ENCODE peak calls at places on chromosomes 7 and 10, in nine cellular contexts. One of them, this sample, is unnamed.

GRCh38 chr7:81256991-81257390 is 338.1 kb upstream of the SEMA3C start:
- DNase-seq in activated T-cell treated with anti-CD3 and anti-CD28 coated beads for 1 hour: no peak
- DNase-seq in nephron progenitor cell: no peak
- DNase-seq in HuH-7.5: no peak
- DNase-seq in CD4-positive, alpha-beta memory T cell: no peak
- DNase-seq in tibial artery: no peak
- DNase-seq in foreskin melanocyte: no peak
- DNase-seq in stimulated activated CD4-positive, alpha-beta T cell treated with anti-CD3 and anti-CD28 coated beads, Interleukin-12 subunit alpha, Interleukin-12 subunit beta, amount 100 ng/mL, for 48 hours: no peak
- DNase-seq in astrocyte of the hippocampus: no peak
- DNase-seq in this sample: no peak

GRCh38 chr10:118238573-118239240 is 103.4 kb downstream of the FAM204A start:
- DNase-seq in activated T-cell treated with anti-CD3 and anti-CD28 coated beads for 1 hour: no peak
- DNase-seq in nephron progenitor cell: no peak
- DNase-seq in HuH-7.5: no peak
- DNase-seq in CD4-positive, alpha-beta memory T cell: no peak
- DNase-seq in tibial artery: no peak
- DNase-seq in foreskin melanocyte: no peak
- DNase-seq in stimulated activated CD4-positive, alpha-beta T cell treated with anti-CD3 and anti-CD28 coated beads, Interleukin-12 subunit alpha, Interleukin-12 subunit beta, amount 100 ng/mL, for 48 hours: no peak
- DNase-seq in astrocyte of the hippocampus: peak; percentile 51
- DNase-seq in this sample: no peak

GRCh38 chr10:89481662-89482061 is 53.7 kb downstream of the SLC16A12 start:
- DNase-seq in activated T-cell treated with anti-CD3 and anti-CD28 coated beads for 1 hour: no peak
- DNase-seq in nephron progenitor cell: no peak
- DNase-seq in HuH-7.5: no peak
- DNase-seq in CD4-positive, alpha-beta memory T cell: no peak
- DNase-seq in tibial artery: no peak
- DNase-seq in foreskin melanocyte: peak; percentile 89
- DNase-seq in stimulated activated CD4-positive, alpha-beta T cell treated with anti-CD3 and anti-CD28 coated beads, Interleukin-12 subunit alpha, Interleukin-12 subunit beta, amount 100 ng/mL, for 48 hours: no peak
- DNase-seq in astrocyte of the hippocampus: peak; percentile 82
- DNase-seq in this sample: no peak

GRCh38 chr10:118927317-118927716 is 102.2 kb upstream of the NANOS1 start:
- DNase-seq in activated T-cell treated with anti-CD3 and anti-CD28 coated beads for 1 hour: no peak
- DNase-seq in nephron progenitor cell: no peak
- DNase-seq in HuH-7.5: no peak
- DNase-seq in CD4-positive, alpha-beta memory T cell: no peak
- DNase-seq in tibial artery: no peak
- DNase-seq in foreskin melanocyte: no peak
- DNase-seq in stimulated activated CD4-positive, alpha-beta T cell treated with anti-CD3 and anti-CD28 coated beads, Interleukin-12 subunit alpha, Interleukin-12 subunit beta, amount 100 ng/mL, for 48 hours: no peak
- DNase-seq in astrocyte of the hippocampus: no peak
- DNase-seq in this sample: no peak

GRCh38 chr10:98855403-98856189 is 380.1 kb downstream of the HPSE2 start:
- DNase-seq in activated T-cell treated with anti-CD3 and anti-CD28 coated beads for 1 hour: no peak
- DNase-seq in nephron progenitor cell: no peak
- DNase-seq in HuH-7.5: no peak
- DNase-seq in CD4-positive, alpha-beta memory T cell: no peak
- DNase-seq in tibial artery: no peak
- DNase-seq in foreskin melanocyte: no peak
- DNase-seq in stimulated activated CD4-positive, alpha-beta T cell treated with anti-CD3 and anti-CD28 coated beads, Interleukin-12 subunit alpha, Interleukin-12 subunit beta, amount 100 ng/mL, for 48 hours: no peak
- DNase-seq in astrocyte of the hippocampus: no peak
- DNase-seq in this sample: no peak

GRCh38 chr7:82343716-82344115 is 99.9 kb downstream of the CACNA2D1 start:
- DNase-seq in activated T-cell treated with anti-CD3 and anti-CD28 coated beads for 1 hour: no peak
- DNase-seq in nephron progenitor cell: no peak
- DNase-seq in HuH-7.5: no peak
- DNase-seq in CD4-positive, alpha-beta memory T cell: no peak
- DNase-seq in tibial artery: no peak
- DNase-seq in foreskin melanocyte: no peak
- DNase-seq in stimulated activated CD4-positive, alpha-beta T cell treated with anti-CD3 and anti-CD28 coated beads, Interleukin-12 subunit alpha, Interleukin-12 subunit beta, amount 100 ng/mL, for 48 hours: no peak
- DNase-seq in astrocyte of the hippocampus: no peak
- DNase-seq in this sample: no peak

GRCh38 chr7:106313966-106314365 is 29.2 kb upstream of the NAMPT start:
- DNase-seq in activated T-cell treated with anti-CD3 and anti-CD28 coated beads for 1 hour: no peak
- DNase-seq in nephron progenitor cell: no peak
- DNase-seq in HuH-7.5: no peak
- DNase-seq in CD4-positive, alpha-beta memory T cell: no peak
- DNase-seq in tibial artery: no peak
- DNase-seq in foreskin melanocyte: no peak
- DNase-seq in stimulated activated CD4-positive, alpha-beta T cell treated with anti-CD3 and anti-CD28 coated beads, Interleukin-12 subunit alpha, Interleukin-12 subunit beta, amount 100 ng/mL, for 48 hours: no peak
- DNase-seq in astrocyte of the hippocampus: no peak
- DNase-seq in this sample: no peak

GRCh38 chr7:27611043-27611442 is 51.6 kb downstream of the HIBADH start:
- DNase-seq in activated T-cell treated with anti-CD3 and anti-CD28 coated beads for 1 hour: no peak
- DNase-seq in nephron progenitor cell: no peak
- DNase-seq in HuH-7.5: no peak
- DNase-seq in CD4-positive, alpha-beta memory T cell: no peak
- DNase-seq in tibial artery: no peak
- DNase-seq in foreskin melanocyte: no peak
- DNase-seq in stimulated activated CD4-positive, alpha-beta T cell treated with anti-CD3 and anti-CD28 coated beads, Interleukin-12 subunit alpha, Interleukin-12 subunit beta, amount 100 ng/mL, for 48 hours: no peak
- DNase-seq in astrocyte of the hippocampus: peak; percentile 23
- DNase-seq in this sample: no peak

GRCh38 chr7:151442776-151443496 is 3.0 kb upstream of the CRYGN start:
- DNase-seq in activated T-cell treated with anti-CD3 and anti-CD28 coated beads for 1 hour: no peak
- DNase-seq in nephron progenitor cell: no peak
- DNase-seq in HuH-7.5: no peak
- DNase-seq in CD4-positive, alpha-beta memory T cell: no peak
- DNase-seq in tibial artery: no peak
- DNase-seq in foreskin melanocyte: no peak
- DNase-seq in stimulated activated CD4-positive, alpha-beta T cell treated with anti-CD3 and anti-CD28 coated beads, Interleukin-12 subunit alpha, Interleukin-12 subunit beta, amount 100 ng/mL, for 48 hours: no peak
- DNase-seq in astrocyte of the hippocampus: no peak
- DNase-seq in this sample: no peak

GRCh38 chr10:48467669-48468068 is 137.2 kb downstream of the ARHGAP22 start:
- DNase-seq in activated T-cell treated with anti-CD3 and anti-CD28 coated beads for 1 hour: no peak
- DNase-seq in nephron progenitor cell: no peak
- DNase-seq in HuH-7.5: no peak
- DNase-seq in CD4-positive, alpha-beta memory T cell: no peak
- DNase-seq in tibial artery: no peak
- DNase-seq in foreskin melanocyte: no peak
- DNase-seq in stimulated activated CD4-positive, alpha-beta T cell treated with anti-CD3 and anti-CD28 coated beads, Interleukin-12 subunit alpha, Interleukin-12 subunit beta, amount 100 ng/mL, for 48 hours: no peak
- DNase-seq in astrocyte of the hippocampus: no peak
- DNase-seq in this sample: no peak

This sample was measured in iPS DF 6.9.